ENCODE peak calls at places on chromosomes 7 and 10, in six cellular contexts. M, X, L, R, D and F are unnamed samples.

GRCh38 chr10:30006410-30006809 is 53.0 kb downstream of the JCAD start:
- DNase-seq in M (no peak), X (no peak), L (no peak), R (no peak), D (no peak), F (no peak)

GRCh38 chr10:129694633-129695356 is 227.8 kb downstream of the MGMT start:
- DNase-seq in M (no peak), X (no peak), L (no peak), R (no peak), D (peak), F (no peak)

GRCh38 chr10:4533626-4534025 is 292.4 kb upstream of the AKR1E2 start:
- DNase-seq in M (no peak), X (no peak), L (no peak), R (peak), D (peak), F (no peak)

GRCh38 chr7:91373401-91373800 is 109.2 kb downstream of the FZD1 start:
- DNase-seq in M (no peak), X (no peak), L (no peak), R (no peak), D (no peak), F (no peak)

GRCh38 chr7:114806590-114807167 is 115.2 kb upstream of the MDFIC start:
- DNase-seq in M (no peak), X (no peak), L (peak), R (no peak), D (peak), F (no peak)

GRCh38 chr10:103923502-103923901 is 5.5 kb upstream of the STN1 start:
- DNase-seq in M (no peak), X (no peak), L (no peak), R (peak), D (no peak), F (no peak)

GRCh38 chr10:97483526-97483925 is 14.7 kb downstream of the MMS19 start:
- DNase-seq in M (no peak), X (no peak), L (peak), R (peak), D (no peak), F (no peak)

GRCh38 chr7:36186359-36186758 is 33.3 kb downstream of the EEPD1 start:
- DNase-seq in M (no peak), X (no peak), L (peak), R (no peak), D (no peak), F (no peak)

GRCh38 chr10:43257210-43258031 is 9.4 kb downstream of the RASGEF1A start:
- DNase-seq in M (no peak), X (no peak), L (no peak), R (no peak), D (no peak), F (no peak)

GRCh38 chr7:75642810-75643486 is 95.8 kb downstream of the HIP1 start:
- DNase-seq in M (peak), X (no peak), L (peak), R (peak), D (peak), F (peak)

GRCh38 chr10:72242675-72243074 is 26.6 kb upstream of the ASCC1 start:
- DNase-seq in M (no peak), X (no peak), L (no peak), R (no peak), D (peak), F (no peak)

GRCh38 chr10:79136227-79137005 is 67.7 kb downstream of the ZMIZ1 start:
- DNase-seq in M (no peak), X (no peak), L (no peak), R (no peak), D (peak), F (no peak)

GRCh38 chr7:107644704-107645083 is 15.9 kb upstream of the SLC26A4 start:
- DNase-seq in M (no peak), X (no peak), L (peak), R (no peak), D (no peak), F (no peak)

GRCh38 chr10:117534321-117535044 is 8.1 kb upstream of the EMX2 start:
- DNase-seq in M (no peak), X (no peak), L (no peak), R (no peak), D (no peak), F (no peak)

GRCh38 chr10:101111547-101111946 is 19.6 kb upstream of the TLX1 start:
- DNase-seq in M (no peak), X (no peak), L (no peak), R (no peak), D (no peak), F (no peak)

GRCh38 chr10:69874464-69874863 is 72.8 kb downstream of the COL13A1 start:
- DNase-seq in M (no peak), X (no peak), L (peak), R (peak), D (peak), F (no peak)

GRCh38 chr7:81624650-81625310 is 145.1 kb downstream of the HGF start:
- DNase-seq in M (no peak), X (no peak), L (peak), R (no peak), D (peak), F (no peak)

GRCh38 chr10:79310911-79311573 is 36.2 kb upstream of the PPIF start:
- DNase-seq in M (no peak), X (peak), L (no peak), R (no peak), D (no peak), F (no peak)

GRCh38 chr10:93006435-93007039 is 54.1 kb upstream of the CYP26C1 start:
- DNase-seq in M (peak), X (peak), L (peak), R (peak), D (peak), F (peak)

GRCh38 chr10:21518629-21519321 is 6.7 kb downstream of the SKIDA1 start:
- DNase-seq in M (no peak), X (no peak), L (peak), R (peak), D (no peak), F (no peak)

GRCh38 chr10:31033166-31033565 is 1.5 kb upstream of the ZNF438 start:
- DNase-seq in M (no peak), X (no peak), L (no peak), R (no peak), D (no peak), F (no peak)
- H3K4me3 ChIP-seq in M (no peak), X (no peak), L (no peak), R (no peak), D (peak), F (no peak)

GRCh38 chr10:77827383-77827782 is 99.2 kb downstream of the DLG5 start:
- DNase-seq in M (no peak), X (no peak), L (peak), R (no peak), D (no peak), F (no peak)
- H3K4me3 ChIP-seq in M (no peak), X (no peak), L (no peak), R (no peak), D (no peak), F (no peak)

GRCh38 chr10:127920319-127921074 is 13.6 kb downstream of the PTPRE start:
- DNase-seq in M (no peak), X (no peak), L (no peak), R (no peak), D (no peak), F (no peak)
- H3K4me3 ChIP-seq in M (no peak), X (no peak), L (no peak), R (no peak), D (no peak), F (no peak)

GRCh38 chr7:150716368-150716767 is at the start of gene GIMAP1:
- DNase-seq in M (no peak), X (no peak), L (no peak), R (no peak), D (no peak), F (peak)
- H3K4me3 ChIP-seq in M (no peak), X (no peak), L (no peak), R (no peak), D (no peak), F (peak)

GRCh38 chr7:149780056-149780455 is 6.7 kb upstream of the ZNF467 start:
- DNase-seq in M (no peak), X (no peak), L (no peak), R (no peak), D (no peak), F (no peak)

GRCh38 chr7:149778696-149779501 is 5.5 kb upstream of the ZNF467 start:
- DNase-seq in M (no peak), X (no peak), L (no peak), R (no peak), D (no peak), F (no peak)

GRCh38 chr7:149779502-149779805 is 6.1 kb upstream of the ZNF467 start:
- DNase-seq in M (no peak), X (no peak), L (no peak), R (no peak), D (no peak), F (no peak)

GRCh38 chr7:149781921-149782320 is 8.5 kb upstream of the ZNF467 start:
- DNase-seq in M (no peak), X (no peak), L (no peak), R (no peak), D (no peak), F (no peak)

DNA sequence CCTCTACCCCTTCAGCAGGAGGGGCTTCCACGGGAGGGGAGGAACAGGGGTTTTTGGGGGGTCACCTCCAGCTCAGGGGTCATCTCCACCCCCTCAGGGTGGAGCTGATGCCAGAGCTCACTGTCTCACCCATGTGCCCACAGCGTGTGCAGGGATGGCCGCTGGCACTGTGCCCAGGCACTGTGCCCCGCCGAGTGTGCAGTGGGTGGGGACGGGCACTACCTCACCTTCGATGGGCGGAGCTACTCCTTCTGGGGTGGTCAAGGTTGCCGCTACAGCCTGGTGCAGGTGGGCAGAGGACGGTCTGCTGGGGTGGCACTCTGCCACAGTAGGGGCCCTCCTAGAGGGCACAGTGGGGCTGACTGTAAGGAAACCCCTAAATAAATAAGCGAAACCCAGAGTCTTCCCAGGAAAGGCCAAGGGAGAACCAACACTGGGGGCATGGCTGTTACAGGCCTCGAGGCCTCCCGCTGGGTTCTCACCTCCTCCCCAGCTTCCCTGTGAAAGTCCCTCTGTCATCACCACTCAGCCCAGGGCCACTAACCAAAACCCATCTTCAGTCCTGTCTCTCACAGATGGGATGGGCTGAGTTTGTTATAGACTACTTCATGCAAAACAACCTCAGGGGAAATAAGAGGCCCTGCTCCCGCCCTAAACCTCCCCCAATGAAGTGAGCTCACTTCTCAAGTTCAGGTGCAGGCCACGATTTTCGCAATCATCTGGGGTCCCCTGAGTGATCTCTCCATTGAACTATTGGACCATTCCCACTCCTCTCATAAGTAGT is 7.4 kb upstream of the ZNF467 start:
- DNase-seq in M (no peak), X (no peak), L (no peak), R (no peak), D (no peak), F (no peak)
- H3K4me3 ChIP-seq in M (no peak), X (peak), L (no peak), R (no peak), D (no peak), F (no peak)

GRCh38 chr10:86583983-86584382 is 62.4 kb upstream of the WAPL start:
- DNase-seq in M (no peak), X (no peak), L (no peak), R (no peak), D (no peak), F (peak)

GRCh38 chr10:86585726-86586048 is 64.1 kb upstream of the WAPL start:
- DNase-seq in M (no peak), X (no peak), L (no peak), R (no peak), D (no peak), F (no peak)

GRCh38 chr10:86580549-86580886 is 58.9 kb upstream of the WAPL start:
- DNase-seq in M (no peak), X (no peak), L (no peak), R (no peak), D (no peak), F (no peak)

GRCh38 chr10:86586516-86586915 is 64.9 kb upstream of the WAPL start:
- DNase-seq in M (no peak), X (no peak), L (no peak), R (no peak), D (no peak), F (no peak)

DNA sequence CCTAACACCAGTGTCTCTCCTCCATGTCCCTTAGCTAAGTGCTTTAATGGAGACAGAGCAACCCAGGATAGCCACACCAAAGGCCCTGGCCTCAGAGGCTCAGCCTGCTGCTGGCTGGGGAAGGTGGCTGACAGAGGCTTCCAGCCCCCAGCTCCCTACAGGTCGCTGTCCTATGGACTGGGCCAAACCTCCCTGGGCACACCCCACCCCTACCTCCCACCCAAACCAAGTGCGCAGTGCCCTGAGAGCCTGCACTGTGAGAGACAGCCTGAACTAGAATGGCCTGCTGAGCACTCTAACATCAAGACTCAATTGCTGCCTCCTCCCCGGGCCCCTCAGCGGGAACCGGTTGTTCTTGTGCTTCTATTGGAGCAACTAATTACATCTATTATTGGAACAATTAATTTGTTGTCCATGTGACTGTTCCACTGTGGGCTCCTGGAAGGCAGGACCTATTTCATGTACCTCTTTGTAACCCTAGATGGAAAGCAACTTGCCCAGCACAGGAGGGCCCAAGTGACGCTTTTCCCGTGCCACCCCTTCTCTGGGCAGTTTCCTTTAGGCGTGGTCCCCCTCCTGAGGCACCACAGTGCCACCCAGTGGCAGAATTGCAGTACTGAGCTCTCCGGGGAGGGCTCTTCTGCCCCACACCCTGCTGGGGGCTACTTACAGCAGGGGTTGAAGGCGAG is 63.6 kb upstream of the WAPL start:
- DNase-seq in M (no peak), X (peak), L (peak), R (peak), D (peak), F (peak)
- H3K4me3 ChIP-seq in M (no peak), X (no peak), L (no peak), R (no peak), D (no peak), F (no peak)

GRCh38 chr10:22630229-22631174 is 83.9 kb downstream of the PIP4K2A start:
- DNase-seq in M (no peak), X (no peak), L (peak), R (peak), D (peak), F (peak)

GRCh38 chr10:22629843-22630228 is 84.5 kb downstream of the PIP4K2A start:
- DNase-seq in M (no peak), X (no peak), L (no peak), R (no peak), D (no peak), F (no peak)

GRCh38 chr10:22631646-22632278 is 82.6 kb downstream of the PIP4K2A start:
- DNase-seq in M (no peak), X (no peak), L (peak), R (no peak), D (no peak), F (no peak)

GRCh38 chr10:22633106-22633505 is 81.3 kb downstream of the PIP4K2A start:
- DNase-seq in M (no peak), X (no peak), L (no peak), R (no peak), D (no peak), F (no peak)

GRCh38 chr10:22631185-22631584 is 83.2 kb downstream of the PIP4K2A start:
- DNase-seq in M (no peak), X (no peak), L (no peak), R (no peak), D (no peak), F (no peak)
- H3K4me3 ChIP-seq in M (no peak), X (no peak), L (no peak), R (no peak), D (no peak), F (no peak)

DNA sequence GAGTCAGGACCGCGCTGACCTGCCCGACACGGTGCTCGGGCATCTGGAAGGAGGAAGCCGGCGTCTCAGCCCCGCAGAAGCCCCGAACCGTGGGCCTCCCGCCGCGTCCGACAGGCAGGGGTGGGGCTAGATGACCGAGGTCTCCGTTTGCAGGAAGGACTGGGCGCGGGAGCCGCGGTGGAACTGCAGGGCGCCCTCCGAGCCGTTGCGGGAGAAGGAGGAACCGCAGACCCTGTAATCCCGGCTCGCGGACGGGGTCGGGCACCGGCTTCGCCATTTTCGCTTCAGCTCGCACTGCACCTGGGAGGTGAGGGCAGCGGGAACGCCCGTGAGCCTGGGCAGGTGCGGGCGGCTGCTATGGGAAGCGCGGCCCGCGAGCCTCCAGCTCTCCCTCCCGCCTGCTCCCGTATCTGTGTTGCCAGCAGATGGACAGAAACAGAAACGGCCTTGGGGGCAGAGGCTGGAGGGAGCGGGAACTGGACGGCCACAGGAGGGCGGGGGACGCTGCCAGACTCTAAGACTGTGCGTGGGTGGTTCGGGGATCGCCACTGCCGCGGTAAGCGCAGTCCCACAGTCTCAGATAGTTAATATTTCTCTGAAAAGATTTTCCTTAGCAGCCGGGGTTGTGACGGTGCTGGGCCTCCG is 114.1 kb downstream of the VIPR2 start:
- DNase-seq in M (no peak), X (no peak), L (no peak), R (no peak), D (peak), F (no peak)
- H3K4me3 ChIP-seq in M (no peak), X (peak), L (peak), R (peak), D (peak), F (no peak)

DNA sequence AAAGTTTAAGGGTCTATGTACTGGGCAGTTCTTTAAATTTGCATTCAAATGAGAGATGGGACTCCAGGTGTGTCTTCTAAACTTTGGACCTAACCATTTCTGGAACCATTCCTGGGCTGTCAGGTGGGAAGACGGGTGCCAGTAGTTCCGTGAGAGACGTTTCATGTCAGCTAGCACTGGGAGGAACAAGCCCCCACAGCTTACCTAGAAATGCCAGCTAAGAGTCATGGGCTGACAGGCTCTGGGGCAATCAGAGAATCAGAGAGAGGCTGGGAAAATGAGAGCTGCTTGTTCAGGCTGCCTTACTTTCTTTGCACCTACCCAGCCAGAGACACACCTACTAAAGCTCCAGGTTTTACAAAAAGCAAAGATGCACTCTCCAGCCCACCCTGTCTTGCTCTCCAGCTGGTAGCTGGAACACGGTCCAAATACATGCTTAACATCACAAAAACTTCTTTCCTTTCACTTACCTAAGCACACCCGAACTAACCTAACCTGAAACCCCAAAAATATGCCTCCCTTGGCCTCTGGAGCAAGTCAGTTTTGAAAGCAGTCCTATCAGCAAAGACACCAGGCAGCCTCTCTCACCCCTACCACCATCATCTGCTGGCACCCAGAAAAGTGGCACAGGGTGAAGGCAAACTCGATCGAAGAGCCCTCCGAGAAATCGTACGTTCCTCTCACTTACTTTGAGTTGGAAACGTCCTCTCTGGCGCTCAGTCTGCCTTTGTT is 616 bp downstream of the PTN start:
- DNase-seq in M (no peak), X (peak), L (peak), R (peak), D (no peak), F (no peak)
- H3K4me3 ChIP-seq in M (peak), X (peak), L (peak), R (peak), D (peak), F (no peak)